ENCODE peak calls at places on chromosome 14, in four cellular contexts. U is LNCaP clone FGC, P is dorsolateral prefrontal cortex, T is tibial nerve. H is an unnamed sample.

GRCh38 chr14:77641207-77641533 is 24.7 kb upstream of the SPTLC2 start:
- DNase-seq in T (no peak), U (no peak), P (no peak), H (no peak)

GRCh38 chr14:57692671-57693070 is 173.2 kb downstream of the SLC35F4 start:
- DNase-seq in P (no peak), U (peak; percentile 63), T (no peak), H (peak; percentile 19)

GRCh38 chr14:102805454-102805891 is 28.2 kb downstream of the TRAF3 start:
- DNase-seq in P (no peak), U (no peak), T (no peak), H (no peak)

GRCh38 chr14:32808574-32809098 is 130.0 kb upstream of the NPAS3 start:
- DNase-seq in U (peak; percentile 80), T (no peak), P (no peak), H (no peak)

GRCh38 chr14:68089146-68089715 is 269.7 kb downstream of the RAD51B start:
- DNase-seq in P (no peak), T (no peak), U (no peak), H (no peak)

GRCh38 chr14:69475194-69475818 is 9.2 kb upstream of the PLEKHD1 start:
- DNase-seq in T (no peak), U (no peak), P (no peak), H (no peak)

GRCh38 chr14:94673781-94674231 is 61.6 kb downstream of the SERPINA3 start:
- DNase-seq in P (no peak), T (peak; percentile 2), U (no peak), H (no peak)

GRCh38 chr14:77103954-77104353 is 5.9 kb downstream of the CIPC start:
- DNase-seq in P (no peak), T (no peak), U (no peak), H (no peak)

GRCh38 chr14:65813760-65814387 is 401.3 kb downstream of the FUT8 start:
- DNase-seq in T (no peak), P (no peak), U (no peak), H (no peak)
- TF ChIP-seq CTCF in T (no peak), P (no peak), U (no peak), H (no peak)

GRCh38 chr14:104821229-104821945 is 20.5 kb downstream of the ZBTB42 start:
- DNase-seq in P (no peak), U (no peak), T (no peak), H (no peak)

GRCh38 chr14:104821971-104822608 is 21.2 kb downstream of the ZBTB42 start:
- DNase-seq in T (no peak), U (no peak), P (no peak), H (no peak)

GRCh38 chr14:104818714-104819161 is 17.8 kb downstream of the ZBTB42 start:
- DNase-seq in U (no peak), P (no peak), T (no peak), H (no peak)

GRCh38 chr14:104819361-104819771 is 18.5 kb downstream of the ZBTB42 start:
- DNase-seq in U (no peak), P (no peak), T (no peak), H (no peak)

GRCh38 chr14:104820669-104821228 is 19.8 kb downstream of the ZBTB42 start:
- DNase-seq in P (peak; percentile 68), U (no peak), T (no peak), H (no peak)
- TF ChIP-seq CTCF in P (peak; percentile 46), U (no peak), T (peak; percentile 66), H (peak; percentile 90)

GRCh38 chr14:65255583-65256443 is 153.5 kb upstream of the MAX start:
- DNase-seq in U (peak; percentile 88), P (no peak), T (no peak), H (no peak)
- TF ChIP-seq CTCF in U (peak; percentile 1), P (no peak), T (no peak), H (no peak)

GRCh38 chr14:100709252-100709955 is 17.3 kb upstream of the DLK1 start:
- DNase-seq in U (no peak), T (no peak), P (peak; percentile 21), H (no peak)
- TF ChIP-seq CTCF in U (peak; percentile 45), T (peak; percentile 84), P (peak; percentile 30), H (peak; percentile 77)

H was measured in AG04449.